ENCODE peak calls at places on chromosomes 6 and 20, in six cellular contexts. E is Panc1; H is neural progenitor cell; L is small intestine; V is adrenal gland; U is CD4-positive, alpha-beta memory T cell. C is an unnamed sample.

GRCh38 chr20:31602430-31602778 is 2.7 kb upstream of the ID1 start:
- DNase-seq in E (no peak), H (no peak), L (no peak), V (no peak), U (no peak), C (no peak)

GRCh38 chr20:53623454-53624206 is 30.0 kb upstream of the ZNF217 start:
- DNase-seq in E (peak; percentile 87), H (peak; percentile 54), L (peak; percentile 81), V (peak; percentile 90), U (peak; percentile 30), C (peak; percentile 53)

GRCh38 chr20:50299325-50299629 is 108.6 kb downstream of the CEBPB start:
- DNase-seq in E (no peak), H (no peak), L (no peak), V (no peak), U (no peak), C (no peak)

GRCh38 chr6:150320450-150320849 is 48.4 kb upstream of the IYD start:
- DNase-seq in E (no peak), H (no peak), L (no peak), V (peak; percentile 48), U (no peak), C (no peak)

GRCh38 chr20:17518339-17519052 is 12.7 kb downstream of the BFSP1 start:
- DNase-seq in E (no peak), H (peak; percentile 39), L (no peak), V (no peak), U (no peak), C (no peak)

GRCh38 chr20:21206571-21206970 is 80.7 kb downstream of the KIZ start:
- DNase-seq in E (no peak), H (no peak), L (no peak), V (no peak), U (no peak), C (no peak)

GRCh38 chr6:23654745-23655144 is 471.3 kb upstream of the NRSN1 start:
- DNase-seq in E (no peak), H (no peak), L (peak; percentile 86), V (no peak), U (no peak), C (no peak)

GRCh38 chr6:46370622-46371021 is 120.6 kb downstream of the RCAN2 start:
- DNase-seq in E (no peak), H (peak; percentile 28), L (no peak), V (no peak), U (no peak), C (no peak)

GRCh38 chr6:84618046-84618752 is 146.2 kb downstream of the TBX18 start:
- DNase-seq in E (no peak), H (no peak), L (no peak), V (no peak), U (no peak), C (no peak)

GRCh38 chr6:6925391-6926164 is 182.2 kb upstream of the RREB1 start:
- DNase-seq in E (no peak), H (no peak), L (no peak), V (no peak), U (no peak), C (no peak)

GRCh38 chr20:17172826-17173420 is 53.9 kb upstream of the PCSK2 start:
- DNase-seq in E (no peak), H (no peak), L (no peak), V (no peak), U (no peak), C (no peak)

GRCh38 chr20:38997622-38998021 is 35.5 kb downstream of the DHX35 start:
- DNase-seq in E (no peak), H (no peak), L (no peak), V (no peak), U (no peak), C (no peak)

GRCh38 chr6:47524136-47524840 is 46.7 kb downstream of the CD2AP start:
- DNase-seq in E (no peak), H (no peak), L (peak; percentile 58), V (no peak), U (no peak), C (no peak)

GRCh38 chr20:10555865-10556308 is 117.9 kb downstream of the JAG1 start:
- DNase-seq in E (no peak), H (no peak), L (no peak), V (no peak), U (no peak), C (no peak)

GRCh38 chr20:44696315-44696714 is 18.9 kb upstream of the CCN5 start:
- DNase-seq in E (no peak), H (no peak), L (no peak), V (no peak), U (no peak), C (no peak)

GRCh38 chr20:51861726-51862466 is 59.6 kb upstream of the SALL4 start:
- DNase-seq in E (no peak), H (peak; percentile 16), L (no peak), V (no peak), U (no peak), C (no peak)

GRCh38 chr20:36835453-36836198 is 40.3 kb upstream of the TLDC2 start:
- DNase-seq in E (peak; percentile 53), H (peak; percentile 95), L (peak; percentile 87), V (peak; percentile 97), U (peak; percentile 69), C (peak; percentile 95)

DNA sequence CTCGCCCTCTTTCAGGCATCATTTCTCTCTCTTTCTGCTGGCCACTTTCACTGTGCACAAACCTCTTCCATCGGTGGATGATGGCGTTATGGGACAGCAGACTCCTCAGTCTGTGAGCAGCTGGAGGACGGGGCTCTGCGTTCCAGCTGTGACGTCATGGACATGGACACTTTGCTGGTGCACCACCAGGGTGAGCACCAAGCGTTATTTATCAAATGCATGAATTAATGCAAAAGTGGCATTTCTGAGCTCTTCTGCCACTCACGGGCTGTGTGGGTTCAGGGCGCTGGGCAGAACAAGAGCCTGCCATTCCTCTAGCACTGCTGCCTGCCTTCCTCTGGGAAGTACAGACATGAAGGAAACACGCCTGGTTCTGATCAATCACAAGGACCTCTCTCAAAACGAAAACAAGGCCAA is 82.9 kb upstream of the MPC1 start:
- DNase-seq in E (no peak), H (no peak), L (no peak), V (no peak), U (no peak), C (no peak)
- H3K4me1 ChIP-seq in E (peaks cover 3% of the 10 kb centered on the region), H (no peaks in the 10 kb centered on the region), L (no peaks in the 10 kb centered on the region), V (no peaks in the 10 kb centered on the region), U (no peaks in the 10 kb centered on the region), C (no peaks in the 10 kb centered on the region)

DNA sequence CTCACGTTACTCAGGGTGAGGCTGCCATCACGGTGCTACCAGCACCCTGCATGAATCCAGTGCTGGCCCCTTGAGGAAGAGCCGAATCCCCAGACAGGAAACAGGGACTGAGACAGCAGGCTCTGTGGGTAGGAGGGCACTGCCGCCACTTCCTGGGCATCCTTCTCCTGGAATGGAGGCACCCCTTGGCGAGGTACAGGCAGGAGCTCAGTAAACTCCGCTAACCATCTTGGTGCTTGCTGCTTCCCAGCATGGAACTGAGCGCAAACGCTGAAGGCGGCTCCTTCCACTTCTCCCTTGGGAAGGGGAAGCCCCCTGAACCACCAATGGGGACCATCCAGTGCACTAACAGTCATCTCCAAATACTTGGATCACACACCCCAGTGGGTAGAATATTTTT is 13.5 kb upstream of the CCDC167 start:
- DNase-seq in E (no peak), H (no peak), L (no peak), V (no peak), U (no peak), C (no peak)
- H3K4me1 ChIP-seq in E (peaks cover 70% of the 10 kb centered on the region), H (peaks cover 56% of the 10 kb centered on the region), L (no peaks in the 10 kb centered on the region), V (peaks cover 9% of the 10 kb centered on the region), U (peaks cover 94% of the 10 kb centered on the region), C (peaks cover 72% of the 10 kb centered on the region)

DNA sequence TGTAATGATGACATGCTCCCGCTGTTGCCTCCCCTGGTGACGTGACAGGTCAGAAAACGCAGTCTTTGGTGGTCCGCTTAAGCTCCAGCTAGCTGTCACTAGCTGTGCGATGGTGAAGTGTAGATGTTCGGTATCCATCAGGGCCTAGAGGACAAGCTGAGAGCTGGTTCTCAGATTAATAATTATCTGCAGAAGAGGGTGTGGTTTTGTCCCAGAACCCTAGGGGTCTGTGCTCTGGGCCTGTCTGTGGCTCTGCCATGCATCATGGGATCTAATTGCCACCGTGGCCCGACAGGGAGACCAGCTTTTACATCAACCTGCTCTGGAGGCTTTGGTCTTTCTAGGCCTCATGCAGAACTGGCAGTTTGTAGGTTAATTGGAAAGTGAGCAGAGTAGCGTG is 34.1 kb downstream of the ERMARD start:
- DNase-seq in E (no peak), H (no peak), L (no peak), V (no peak), U (no peak), C (no peak)
- H3K4me1 ChIP-seq in E (peaks cover 7% of the 10 kb centered on the region), H (no peaks in the 10 kb centered on the region), L (no peaks in the 10 kb centered on the region), V (peaks cover 10% of the 10 kb centered on the region), U (peaks cover 11% of the 10 kb centered on the region), C (peaks cover 11% of the 10 kb centered on the region)

DNA sequence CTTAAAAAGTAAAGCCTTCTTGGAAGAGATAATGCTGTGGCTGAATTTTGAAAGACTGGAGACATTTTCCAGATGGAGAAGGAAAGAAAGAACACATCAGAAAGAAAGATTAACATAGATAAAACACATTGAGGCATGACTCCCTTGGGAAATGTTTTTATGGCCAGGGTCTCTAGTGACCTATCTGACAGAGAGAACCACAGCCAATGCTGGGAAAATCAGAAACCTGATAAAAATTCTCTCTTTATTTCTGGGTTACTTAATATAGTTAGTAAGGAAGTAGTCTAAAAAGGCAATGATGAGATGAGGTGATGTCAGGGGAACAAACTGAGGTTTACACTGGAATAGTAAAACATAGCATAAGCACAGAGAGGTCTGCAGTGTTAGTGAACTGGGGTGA is 31.1 kb downstream of the ELOVL2 start:
- DNase-seq in E (no peak), H (no peak), L (no peak), V (no peak), U (no peak), C (no peak)
- H3K4me1 ChIP-seq in E (peaks cover 33% of the 10 kb centered on the region), H (peaks cover 5% of the 10 kb centered on the region), L (peaks cover 3% of the 10 kb centered on the region), V (no peaks in the 10 kb centered on the region), U (no peaks in the 10 kb centered on the region), C (no peaks in the 10 kb centered on the region)

C was measured in CD4-positive, CD25-positive, alpha-beta regulatory T cell.